ENCODE peak calls at places on chromosomes 6 and 20, in eight cellular contexts. M is IMR-90; T is body of pancreas; K is GM23248; O is neural progenitor cell; I is CD8-positive, alpha-beta T cell; U is ovary; V is fibroblast of lung. P is an unnamed sample. For H3K4me1, the result is how much of the 10 kb centered on the place peaks cover.

GRCh38 chr20:24109008-24109407 is 120.4 kb upstream of the GGTLC1 start:
- DNase-seq in K (no peak), I (no peak), V (no peak), U (no peak), M (no peak), O (no peak), T (no peak), P (no peak)

GRCh38 chr20:61621381-61621780 is 369.3 kb downstream of the CDH4 start:
- DNase-seq in I (no peak), K (no peak), U (no peak), M (no peak), T (no peak), O (no peak), V (no peak), P (no peak)

GRCh38 chr6:26576929-26577719 is 19.6 kb upstream of the ABT1 start:
- DNase-seq in U (peak), O (peak), K (peak), T (peak), I (no peak), M (peak), V (peak), P (peak)

GRCh38 chr6:134821914-134822862 is 127.7 kb downstream of the ALDH8A1 start:
- DNase-seq in O (peak), K (no peak), T (no peak), V (no peak), U (no peak), I (no peak), M (peak), P (no peak)

GRCh38 chr20:34834459-34834893 is 9.0 kb upstream of the NCOA6 start:
- DNase-seq in T (no peak), I (no peak), U (no peak), V (peak), K (peak), M (peak), O (no peak), P (no peak)

GRCh38 chr6:151191477-151191995 is 48.2 kb upstream of the AKAP12 start:
- DNase-seq in K (no peak), M (no peak), V (no peak), O (no peak), T (no peak), U (no peak), I (no peak), P (no peak)

GRCh38 chr6:122389704-122390103 is 9.7 kb upstream of the HSF2 start:
- DNase-seq in M (peak), K (peak), U (no peak), I (no peak), O (no peak), V (peak), T (no peak), P (no peak)

GRCh38 chr6:167982063-167982462 is 15.4 kb upstream of the KIF25 start:
- DNase-seq in I (no peak), O (no peak), T (no peak), V (no peak), K (no peak), U (no peak), M (no peak), P (no peak)

GRCh38 chr6:159035891-159036290 is 8.9 kb downstream of the TAGAP start:
- DNase-seq in V (no peak), I (no peak), M (no peak), K (no peak), O (no peak), U (no peak), T (no peak), P (no peak)

GRCh38 chr20:36264426-36265246 is 28.4 kb downstream of the AAR2 start:
- DNase-seq in I (no peak), V (no peak), T (no peak), K (no peak), M (no peak), O (no peak), U (no peak), P (no peak)

GRCh38 chr20:52484438-52484837 is 292.9 kb upstream of the ZFP64 start:
- DNase-seq in V (no peak), K (peak), O (no peak), M (peak), T (no peak), I (no peak), U (no peak), P (no peak)

DNA sequence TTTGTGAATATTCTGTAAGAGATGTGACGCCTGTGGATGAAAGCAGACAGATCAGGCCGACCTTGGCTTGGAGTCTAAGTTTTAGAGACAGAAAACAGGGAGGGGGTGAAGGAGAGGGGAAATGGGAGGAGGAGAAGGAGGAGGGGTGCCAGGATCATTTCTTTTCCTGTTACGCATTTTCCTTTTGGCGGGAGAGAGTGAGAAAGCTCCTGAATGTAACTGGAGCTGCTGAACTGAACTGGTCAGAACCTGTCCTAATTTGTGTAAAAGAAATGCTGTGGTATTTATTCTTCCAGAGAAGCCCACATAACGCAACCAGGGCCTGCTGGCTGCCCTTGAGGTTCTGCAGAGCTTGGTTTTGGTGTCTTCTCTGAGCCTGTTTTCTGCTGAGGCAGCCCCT is 41.9 kb downstream of the UTRN start:
- DNase-seq in T (no peak), K (no peak), I (no peak), O (no peak), U (peak), V (no peak), M (no peak), P (no peak)
- H3K4me3 ChIP-seq in T (no peak), K (no peak), I (no peak), O (no peak), U (no peak), V (no peak), M (no peak), P (no peak)

GRCh38 chr20:22386300-22386623 is 198.1 kb downstream of the FOXA2 start:
- DNase-seq in K (no peak), M (no peak), T (no peak), O (no peak), I (no peak), U (no peak), V (no peak), P (no peak)
- H3K4me1 ChIP-seq in K (under half), M (under half), T (under half), O (under half), I (under half), U (under half), V (under half), P (under half)

GRCh38 chr20:58557713-58558335 is 42.6 kb upstream of the APCDD1L start:
- DNase-seq in T (no peak), O (no peak), U (no peak), V (no peak), M (peak), I (no peak), K (peak), P (no peak)
- H3K27ac ChIP-seq in T (no peak), O (no peak), U (no peak), V (no peak), M (no peak), I (no peak), K (no peak), P (no peak)

GRCh38 chr20:13991311-13991710 is 897 bp upstream of the SEL1L2 start:
- DNase-seq in I (no peak), V (no peak), U (no peak), T (no peak), K (no peak), M (no peak), O (peak), P (no peak)

GRCh38 chr20:13995841-13996240 is 525 bp downstream of the MACROD2 start:
- DNase-seq in M (no peak), U (peak), T (peak), I (no peak), K (peak), V (no peak), O (peak), P (no peak)

GRCh38 chr20:13996265-13996664 is 949 bp downstream of the MACROD2 start:
- DNase-seq in T (no peak), I (no peak), M (no peak), U (no peak), V (no peak), O (no peak), K (peak), P (no peak)

GRCh38 chr20:13990465-13990864 is at the start of gene SEL1L2:
- DNase-seq in V (no peak), U (no peak), T (no peak), I (no peak), M (no peak), K (no peak), O (peak), P (no peak)

DNA sequence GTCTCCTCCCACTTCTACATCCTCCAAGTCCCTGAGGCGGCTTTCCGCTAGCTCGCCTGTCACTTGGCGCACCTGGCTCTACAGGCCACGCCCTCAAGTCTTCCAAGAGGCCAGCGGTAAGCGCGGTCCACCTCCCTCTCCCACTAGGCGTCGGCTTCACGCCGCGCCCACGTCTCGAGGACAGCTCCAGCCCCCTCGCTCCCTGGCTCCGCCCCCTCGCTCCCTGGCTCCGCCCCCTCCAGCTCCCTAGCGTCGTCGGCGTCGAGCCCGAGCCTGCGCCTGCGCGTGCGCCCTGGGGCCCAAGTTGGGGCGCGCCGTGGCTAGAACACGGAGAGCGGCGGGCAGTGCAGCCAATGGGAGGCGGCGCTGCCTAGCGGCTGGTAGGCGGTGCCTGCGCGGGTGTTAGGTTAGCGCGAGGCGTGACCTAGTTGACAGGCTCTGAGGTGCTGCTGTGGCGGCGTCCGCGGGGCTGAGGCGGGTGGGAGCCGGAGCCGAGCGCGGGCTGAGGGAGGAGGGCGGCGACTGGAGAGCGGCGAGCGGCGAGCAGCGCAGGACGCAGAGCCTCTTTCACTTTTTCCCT is at the start of gene MACROD2:
- DNase-seq in V (peak), U (peak), O (peak), T (peak), M (peak), I (peak), K (peak), P (peak)
- H3K4me3 ChIP-seq in V (peak), U (peak), O (peak), T (peak), M (peak), I (no peak), K (peak), P (no peak)

GRCh38 chr6:169866140-169866534 is 114.7 kb downstream of the ERMARD start:
- DNase-seq in K (no peak), I (no peak), U (no peak), M (no peak), O (no peak), T (no peak), V (no peak), P (no peak)
- H3K4me1 ChIP-seq in K (under half), I (under half), U (under half), M (under half), O (under half), T (under half), V (under half), P (under half)

DNA sequence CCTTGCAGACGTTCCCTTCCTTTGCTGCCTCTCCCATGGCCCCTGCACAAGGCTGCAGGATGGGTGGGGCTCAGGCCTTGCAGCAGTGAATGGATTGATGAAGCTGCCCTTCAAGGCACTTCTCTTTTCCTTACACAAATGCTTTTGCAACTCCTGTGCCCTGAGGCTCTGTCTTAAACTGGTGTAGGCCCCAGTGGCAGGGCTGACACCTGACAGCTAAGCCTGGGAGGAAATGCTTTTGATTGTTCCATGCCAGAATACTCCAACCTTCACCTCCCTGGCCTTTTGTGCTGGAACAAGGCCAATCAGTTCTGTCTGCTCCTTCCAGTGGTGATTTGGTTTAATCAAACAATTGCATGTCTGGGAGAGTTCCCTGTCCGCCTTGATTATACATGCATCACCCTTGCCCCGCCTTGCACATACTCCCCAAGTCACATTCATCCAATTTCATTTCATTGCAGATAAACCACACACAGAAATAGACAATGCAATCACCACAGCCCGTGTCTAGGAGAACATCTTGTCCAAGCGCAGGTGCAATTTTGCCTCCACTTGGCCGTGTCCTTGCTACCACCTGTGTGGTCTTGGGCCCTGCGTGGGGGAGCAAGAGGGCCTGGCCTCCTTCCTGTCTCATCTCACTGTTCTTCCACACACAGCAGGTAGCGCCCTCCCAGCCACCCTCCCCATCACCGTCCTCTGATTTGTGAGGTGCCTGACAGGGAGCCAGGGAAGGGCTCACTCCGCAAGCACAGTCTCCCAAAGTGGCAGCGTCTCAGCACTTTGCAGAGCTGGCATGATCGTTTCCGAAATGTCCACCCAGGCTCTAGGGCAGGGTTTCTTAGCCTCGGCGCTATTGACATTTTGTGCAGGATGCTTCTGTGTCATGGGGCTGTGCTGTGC is 120.4 kb downstream of the CDH26 start:
- DNase-seq in I (no peak), T (no peak), K (no peak), V (no peak), U (no peak), M (no peak), O (no peak), P (no peak)
- H3K27ac ChIP-seq in I (no peak), T (no peak), K (no peak), V (no peak), U (no peak), M (no peak), O (no peak), P (no peak)